ENCODE peak calls at places on chromosomes 4 and X, in four cellular contexts. V, L, S and P are unnamed samples.

GRCh38 chrX:55908685-55909212 is 191.2 kb downstream of the RRAGB start:
- DNase-seq in L (no peak), V (no peak), S (peak), P (no peak)

GRCh38 chr4:24488399-24489164 is 95.8 kb downstream of the DHX15 start:
- DNase-seq in S (peak), V (no peak), L (peak), P (peak)

GRCh38 chrX:46860536-46860935 is 23.7 kb downstream of the RP2 start:
- DNase-seq in V (no peak), S (no peak), L (no peak), P (no peak)

GRCh38 chrX:883588-883987 is 253.0 kb downstream of the SHOX start:
- DNase-seq in S (no peak), V (no peak), L (no peak), P (no peak)

GRCh38 chr4:12852338-12853307 is 631.5 kb downstream of the RAB28 start:
- DNase-seq in L (no peak), S (no peak), V (peak), P (no peak)

GRCh38 chr4:37661643-37662221 is 24.4 kb downstream of the RELL1 start:
- DNase-seq in S (no peak), V (no peak), L (no peak), P (no peak)

GRCh38 chr4:131551306-131551705 is 1597.8 kb upstream of the PCDH10 start:
- DNase-seq in L (no peak), V (no peak), S (no peak), P (no peak)

GRCh38 chr4:113678651-113679050 is 82.9 kb downstream of the CAMK2D start:
- DNase-seq in S (no peak), V (no peak), L (no peak), P (no peak)

GRCh38 chr4:149605601-149606378 is 209.9 kb downstream of the IQCM start:
- DNase-seq in V (no peak), L (no peak), S (no peak), P (no peak)

GRCh38 chr4:183175631-183176232 is 76.7 kb downstream of the WWC2 start:
- DNase-seq in S (no peak), V (no peak), L (no peak), P (no peak)

GRCh38 chr4:183637461-183637860 is 21.5 kb downstream of the RWDD4 start:
- DNase-seq in V (no peak), S (no peak), L (no peak), P (no peak)

GRCh38 chrX:38260231-38260630 is 39.6 kb upstream of the SRPX start:
- DNase-seq in L (peak), V (no peak), S (peak), P (no peak)

GRCh38 chrX:48695925-48696300 is 621 bp upstream of the SUV39H1 start:
- DNase-seq in L (no peak), V (no peak), S (no peak), P (no peak)

GRCh38 chrX:151183912-151184565 is 7.7 kb downstream of the GPR50 start:
- DNase-seq in L (no peak), V (no peak), S (no peak), P (no peak)

GRCh38 chr4:64781737-64782326 is 372.6 kb upstream of the TECRL start:
- DNase-seq in L (peak), V (no peak), S (no peak), P (no peak)

GRCh38 chrX:25131055-25131454 is 115.3 kb upstream of the ARX start:
- DNase-seq in V (no peak), S (no peak), L (no peak), P (no peak)

GRCh38 chr4:48153791-48154550 is 19.9 kb upstream of the TXK start:
- DNase-seq in S (no peak), L (no peak), V (no peak), P (no peak)

GRCh38 chr4:924107-925096 is 7.7 kb downstream of the GAK start:
- DNase-seq in S (peak), L (peak), V (no peak), P (peak)

GRCh38 chr4:143609492-143609891 is 91.0 kb downstream of the FREM3 start:
- DNase-seq in S (no peak), V (no peak), L (no peak), P (no peak)

GRCh38 chr4:140239311-140239710 is 85.3 kb upstream of the MAML3 start:
- DNase-seq in V (no peak), L (no peak), S (no peak), P (no peak)

DNA sequence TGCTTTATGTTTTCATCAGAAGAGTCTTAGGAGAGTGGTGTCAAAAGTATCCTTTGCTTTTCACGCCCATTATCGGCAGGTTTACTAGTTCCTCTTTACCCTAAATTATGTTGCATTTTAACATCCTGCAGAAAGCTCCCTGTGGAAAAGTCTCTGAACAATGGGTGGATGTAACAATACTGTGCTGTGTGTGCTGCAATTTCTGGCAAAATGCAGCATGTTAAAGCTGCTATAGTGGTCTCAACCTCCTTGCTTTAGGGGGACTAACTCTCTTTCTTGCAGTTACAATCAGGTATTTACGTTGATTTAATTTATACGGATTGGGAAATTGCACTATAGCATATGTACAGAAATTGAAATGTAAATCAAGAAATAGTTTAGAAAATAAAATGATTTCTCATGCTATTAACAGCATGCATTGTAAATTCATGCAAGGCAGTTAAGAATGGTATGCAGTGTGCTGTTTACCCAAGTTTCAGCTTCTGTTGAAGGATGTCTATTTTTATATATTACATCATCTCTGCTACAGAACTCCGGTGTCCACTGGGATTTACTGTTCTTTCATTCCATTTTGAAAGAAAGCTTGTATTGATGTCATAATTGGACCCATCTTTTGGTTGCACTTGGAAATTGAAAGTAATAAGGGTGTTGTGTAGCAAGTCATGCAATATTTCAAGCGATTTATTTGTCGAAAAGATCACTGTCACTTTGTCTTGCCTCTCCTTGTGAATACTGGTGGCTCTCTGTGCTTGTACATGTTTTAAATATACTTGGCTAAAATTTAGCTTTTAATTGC is 145.7 kb downstream of the RAPGEF2 start:
- DNase-seq in V (no peak), L (no peak), S (no peak), P (no peak)
- TF ChIP-seq EP300 in V (no peak), L (no peak), S (no peak), P (no peak)

DNA sequence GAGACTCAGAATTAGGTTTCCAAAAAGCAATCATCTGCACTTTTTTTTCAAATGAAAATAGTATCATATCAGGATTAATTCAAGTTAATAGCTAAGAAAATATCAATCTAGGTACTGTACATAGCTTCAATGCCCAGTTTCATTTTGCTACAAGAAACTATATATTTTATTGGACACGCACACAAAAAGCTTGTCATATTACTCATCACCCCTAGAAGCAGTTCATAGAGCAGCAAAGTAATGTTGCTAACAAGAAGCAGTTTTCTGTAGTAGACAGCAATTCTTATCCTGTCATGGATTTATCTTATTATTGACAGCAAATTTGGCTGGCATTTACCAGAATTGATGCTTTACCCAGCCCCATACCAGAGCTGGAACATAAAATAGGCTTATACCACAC is 52.3 kb upstream of the LSM6 start:
- DNase-seq in V (no peak), S (no peak), L (no peak), P (no peak)
- TF ChIP-seq EP300 in V (no peak), S (no peak), L (no peak), P (no peak)

GRCh38 chr4:147596377-147596776 is 20.8 kb upstream of the TMEM184C start:
- DNase-seq in S (no peak), V (no peak), L (no peak), P (no peak)

GRCh38 chr4:147599764-147600163 is 17.4 kb upstream of the TMEM184C start:
- DNase-seq in S (no peak), L (no peak), V (no peak), P (no peak)

GRCh38 chr4:147597561-147597960 is 19.6 kb upstream of the TMEM184C start:
- DNase-seq in V (no peak), L (no peak), S (no peak), P (no peak)

GRCh38 chr4:147599206-147599605 is 18.0 kb upstream of the TMEM184C start:
- DNase-seq in L (no peak), V (no peak), S (no peak), P (no peak)

DNA sequence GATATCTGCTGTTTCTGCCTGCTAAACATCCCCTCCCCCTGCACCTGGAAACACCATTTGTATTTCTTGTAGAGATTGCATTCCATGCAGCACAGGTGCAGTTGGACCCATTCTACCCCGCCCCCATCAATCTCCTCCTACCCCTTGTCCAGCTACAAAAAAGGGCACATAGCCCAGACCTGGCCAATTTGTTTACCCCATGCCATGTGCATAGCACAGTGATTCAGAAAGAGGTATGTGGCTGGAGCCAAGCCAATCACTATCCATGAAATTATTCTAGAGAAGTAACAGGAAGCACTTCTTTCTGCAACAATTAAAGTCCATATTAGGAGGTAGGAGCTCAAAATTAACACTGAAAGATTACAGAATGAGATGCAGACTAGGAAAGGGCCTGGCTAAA is 20.2 kb upstream of the TMEM184C start:
- DNase-seq in L (no peak), V (no peak), S (no peak), P (no peak)
- TF ChIP-seq EP300 in L (no peak), V (no peak), S (no peak), P (no peak)

GRCh38 chrX:20029728-20030127 is 38.9 kb upstream of the BCLAF3 start:
- DNase-seq in V (no peak), L (no peak), S (peak), P (no peak)
- TF ChIP-seq EP300 in V (no peak), L (no peak), S (no peak), P (no peak)

GRCh38 chr4:1991596-1992434 is 17.0 kb downstream of the NELFA start:
- DNase-seq in S (no peak), L (no peak), V (no peak), P (no peak)
- TF ChIP-seq EP300 in S (no peak), L (no peak), V (no peak), P (no peak)

DNA sequence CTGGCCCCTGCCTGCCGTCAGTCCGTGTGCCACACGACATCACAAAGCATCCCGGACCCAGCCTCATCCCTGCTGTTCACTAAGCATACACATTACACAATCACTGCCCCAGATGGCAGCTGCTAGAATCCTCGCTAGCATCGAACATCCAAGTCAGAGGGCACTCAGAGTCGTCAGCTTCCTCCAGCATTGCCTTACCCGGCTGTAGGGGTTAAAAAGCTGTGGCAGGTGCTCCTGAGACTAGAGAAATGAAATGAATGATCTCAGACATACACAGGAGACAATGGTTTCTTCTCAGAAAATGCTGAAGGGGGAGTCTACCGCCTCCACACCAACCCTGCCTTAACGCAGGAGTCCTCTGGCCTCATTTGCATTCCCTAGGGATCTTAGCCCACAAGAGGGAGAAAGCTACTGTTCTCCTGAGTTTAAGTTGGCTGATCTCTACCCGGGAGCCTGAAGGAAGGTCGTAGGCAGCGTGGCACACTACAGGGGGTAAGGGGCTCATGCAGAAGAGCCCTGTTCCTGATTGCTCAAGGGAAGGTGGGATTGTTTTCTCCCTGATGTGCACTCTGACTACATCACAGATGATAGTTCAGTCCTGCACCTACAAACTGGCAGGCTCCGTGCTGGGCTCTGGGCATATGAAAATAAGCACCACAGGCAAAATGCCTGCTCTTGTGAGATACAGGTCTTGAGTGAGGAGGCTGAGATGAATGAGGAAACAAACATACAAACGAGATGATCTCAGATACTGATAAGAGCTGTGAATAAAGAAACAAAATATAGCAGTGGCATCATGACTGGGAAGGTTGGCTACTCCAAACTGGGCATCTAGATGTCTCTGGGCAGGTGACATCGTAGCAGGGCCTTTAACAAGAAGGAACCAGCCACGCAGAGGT is 2.6 kb upstream of the KIAA0232 start:
- DNase-seq in S (no peak), L (no peak), V (peak), P (no peak)
- TF ChIP-seq EP300 in S (no peak), L (no peak), V (no peak), P (no peak)

GRCh38 chr4:129233691-129234090 is 137.7 kb downstream of the C4orf33 start:
- DNase-seq in V (no peak), S (no peak), L (no peak), P (no peak)
- TF ChIP-seq EP300 in V (no peak), S (no peak), L (no peak), P (no peak)